ENCODE peak calls at places on chromosomes 7 and 10, in eight cellular contexts. I is neural progenitor cell, L is suprapubic skin, F is adrenal gland, B is A549, O is aorta, R is PC-3, E is mucosa of descending colon. C is an unnamed sample.

GRCh38 chr10:92309273-92309672 is 18.3 kb downstream of the MARCHF5 start:
- DNase-seq in L (no peak), I (no peak), F (no peak), R (no peak), E (no peak), O (no peak), B (no peak), C (no peak)

GRCh38 chr7:156927571-156928405 is 21.7 kb upstream of the NOM1 start:
- DNase-seq in E (no peak), L (peak; percentile 50), O (no peak), R (no peak), F (no peak), B (no peak), I (no peak), C (no peak)

GRCh38 chr10:113111900-113112853 is 162.1 kb downstream of the TCF7L2 start:
- DNase-seq in L (peak; percentile 61), F (peak; percentile 38), R (no peak), B (no peak), O (no peak), I (no peak), E (no peak), C (no peak)

GRCh38 chr7:105210721-105211205 is 178.0 kb downstream of the SRPK2 start:
- DNase-seq in O (no peak), R (no peak), E (no peak), I (peak; percentile 56), F (peak; percentile 30), B (no peak), L (no peak), C (no peak)

GRCh38 chr10:128883126-128884060 is 583.6 kb upstream of the MGMT start:
- DNase-seq in O (no peak), L (no peak), R (no peak), B (no peak), I (no peak), F (no peak), E (no peak), C (no peak)

GRCh38 chr10:75108684-75109458 is 2.6 kb upstream of the SAMD8 start:
- DNase-seq in L (peak; percentile 70), E (no peak), B (peak; percentile 61), R (peak; percentile 86), F (no peak), I (peak; percentile 65), O (no peak), C (no peak)

GRCh38 chr7:125491137-125491536 is 561.5 kb upstream of the POT1 start:
- DNase-seq in I (no peak), R (peak; percentile 57), L (no peak), B (no peak), F (no peak), O (no peak), E (no peak), C (no peak)

GRCh38 chr7:73985737-73986141 is 42.2 kb upstream of the ELN start:
- DNase-seq in I (no peak), F (no peak), E (no peak), O (peak; percentile 75), B (no peak), L (no peak), R (no peak), C (no peak)

GRCh38 chr7:125555921-125556320 is 626.3 kb upstream of the POT1 start:
- DNase-seq in E (no peak), I (peak; percentile 15), R (no peak), O (no peak), B (no peak), F (no peak), L (no peak), C (no peak)

GRCh38 chr7:86116-86515 is 106.3 kb upstream of the FAM20C start:
- DNase-seq in E (no peak), F (no peak), B (no peak), O (no peak), I (peak; percentile 1), L (no peak), R (no peak), C (no peak)

GRCh38 chr7:28695300-28696261 is 262.5 kb downstream of the TRIL start:
- DNase-seq in O (no peak), B (no peak), I (peak; percentile 46), F (no peak), L (no peak), R (no peak), E (no peak), C (no peak)

GRCh38 chr7:124701955-124702354 is 63.6 kb downstream of the GPR37 start:
- DNase-seq in O (no peak), I (no peak), B (no peak), L (no peak), F (no peak), E (no peak), R (peak; percentile 14), C (no peak)

GRCh38 chr10:21508987-21509334 is 16.5 kb downstream of the SKIDA1 start:
- DNase-seq in R (no peak), B (no peak), F (no peak), O (no peak), L (no peak), E (no peak), I (peak; percentile 81), C (no peak)

GRCh38 chr7:49229246-49229645 is 304.9 kb downstream of the CDC14C start:
- DNase-seq in E (no peak), F (no peak), I (no peak), L (no peak), B (no peak), O (no peak), R (no peak), C (no peak)

GRCh38 chr7:47808321-47808720 is 139.9 kb downstream of the PKD1L1 start:
- DNase-seq in F (no peak), E (no peak), B (no peak), I (no peak), O (no peak), L (no peak), R (no peak), C (no peak)

GRCh38 chr7:123573371-123573770 is 15.8 kb upstream of the NDUFA5 start:
- DNase-seq in E (no peak), F (no peak), B (no peak), R (no peak), L (no peak), O (no peak), I (peak; percentile 13), C (no peak)

GRCh38 chr10:27525819-27526218 is 21.7 kb downstream of the RAB18 start:
- DNase-seq in I (no peak), F (no peak), E (no peak), O (no peak), L (no peak), B (peak; percentile 14), R (no peak), C (no peak)

GRCh38 chr10:28631896-28632596 is 45.3 kb upstream of the BAMBI start:
- DNase-seq in I (no peak), L (no peak), R (peak; percentile 47), F (no peak), O (no peak), E (no peak), B (no peak), C (no peak)

DNA sequence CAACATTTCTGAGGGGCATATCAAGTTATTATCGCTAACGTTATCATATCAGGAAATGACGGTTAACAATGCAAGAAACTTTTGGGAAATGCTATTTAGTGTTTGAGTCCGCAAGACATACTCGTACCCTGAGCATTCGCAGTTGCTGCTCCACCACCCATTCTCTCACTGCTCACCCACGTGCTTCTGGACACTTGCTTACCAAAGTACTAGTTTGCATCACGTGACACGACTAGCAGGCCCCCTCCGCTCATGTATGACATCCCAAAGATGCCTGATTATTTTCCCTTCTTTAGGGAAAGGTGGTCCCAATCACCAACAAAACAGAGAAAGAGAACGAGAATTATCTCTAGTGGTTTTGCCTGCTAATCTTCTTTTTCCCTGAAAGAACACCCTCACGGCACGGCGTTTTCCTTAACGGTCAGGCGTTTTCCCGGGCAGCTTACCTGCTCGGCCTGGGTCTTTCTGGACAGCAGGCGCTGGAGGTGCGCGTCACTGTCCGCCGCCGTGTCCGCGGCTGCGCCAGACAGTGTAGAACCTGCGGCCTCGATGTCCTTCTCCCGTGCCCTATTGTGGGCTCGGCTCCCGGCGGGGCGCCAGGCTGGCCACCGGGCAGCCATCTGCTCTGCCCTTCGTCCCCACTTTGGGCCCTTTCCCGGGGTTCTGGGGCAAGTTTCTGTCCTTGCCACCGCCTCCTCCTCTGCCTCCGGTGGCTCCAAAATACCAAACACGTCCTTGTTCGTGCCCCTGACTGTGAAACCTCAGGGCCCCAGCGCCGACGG is at the start of gene SUPV3L1:
- DNase-seq in O (peak; percentile 95), I (peak; percentile 96), F (peak; percentile 95), R (peak; percentile 99), L (peak; percentile 94), E (peak; percentile 92), B (peak; percentile 99), C (peak; percentile 71)
- H3K4me3 ChIP-seq in O (peak within 1 kb of the TSS; percentile 46), I (peak within 1 kb of the TSS; percentile 91), F (peak within 1 kb of the TSS; percentile 71), R (peak within 1 kb of the TSS; percentile 83), L (peak within 1 kb of the TSS; percentile 91), E (peak within 1 kb of the TSS; percentile 59), B (peak within 1 kb of the TSS; percentile 90), C (peak within 1 kb of the TSS; percentile 88)

GRCh38 chr7:130907439-130907838 is 173.4 kb upstream of the KLF14 start:
- DNase-seq in E (no peak), O (no peak), I (no peak), F (no peak), B (no peak), R (peak; percentile 10), L (no peak), C (no peak)
- H3K4me1 ChIP-seq in E (peaks cover 64% of the 10 kb centered on the region), O (peaks cover 11% of the 10 kb centered on the region), I (peaks cover 14% of the 10 kb centered on the region), F (peaks cover 48% of the 10 kb centered on the region), B (peaks cover 69% of the 10 kb centered on the region), R (peaks cover 64% of the 10 kb centered on the region), L (peaks cover 66% of the 10 kb centered on the region), C (peaks cover 39% of the 10 kb centered on the region)

DNA sequence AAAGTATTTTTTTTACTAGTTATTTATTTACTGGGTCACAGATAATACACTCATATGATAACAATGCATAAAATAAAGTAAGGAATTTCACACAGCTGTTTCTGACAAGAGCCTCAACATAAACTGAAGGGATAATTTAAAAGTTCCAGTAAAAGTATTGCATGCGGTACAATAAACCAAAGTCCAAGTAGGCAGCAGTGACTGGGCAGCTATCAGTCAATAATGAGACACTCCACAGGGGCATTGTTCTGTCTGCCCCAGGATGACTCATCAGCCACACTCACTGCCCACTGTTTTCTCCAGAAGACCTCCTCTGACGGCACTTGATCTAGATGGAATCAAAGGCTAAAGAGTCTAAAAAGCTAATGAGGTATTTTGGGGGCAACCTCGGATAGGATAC is 174.8 kb downstream of the AVL9 start:
- DNase-seq in I (peak; percentile 7), B (peak; percentile 94), L (no peak), F (no peak), R (peak; percentile 87), O (no peak), E (no peak), C (no peak)
- H3K4me3 ChIP-seq in I (no peak overlapping the region), B (peak overlapping the region; percentile 39), L (no peak overlapping the region), F (no peak overlapping the region), R (peak overlapping the region; percentile 48), O (no peak overlapping the region), E (no peak overlapping the region), C (no peak overlapping the region)

DNA sequence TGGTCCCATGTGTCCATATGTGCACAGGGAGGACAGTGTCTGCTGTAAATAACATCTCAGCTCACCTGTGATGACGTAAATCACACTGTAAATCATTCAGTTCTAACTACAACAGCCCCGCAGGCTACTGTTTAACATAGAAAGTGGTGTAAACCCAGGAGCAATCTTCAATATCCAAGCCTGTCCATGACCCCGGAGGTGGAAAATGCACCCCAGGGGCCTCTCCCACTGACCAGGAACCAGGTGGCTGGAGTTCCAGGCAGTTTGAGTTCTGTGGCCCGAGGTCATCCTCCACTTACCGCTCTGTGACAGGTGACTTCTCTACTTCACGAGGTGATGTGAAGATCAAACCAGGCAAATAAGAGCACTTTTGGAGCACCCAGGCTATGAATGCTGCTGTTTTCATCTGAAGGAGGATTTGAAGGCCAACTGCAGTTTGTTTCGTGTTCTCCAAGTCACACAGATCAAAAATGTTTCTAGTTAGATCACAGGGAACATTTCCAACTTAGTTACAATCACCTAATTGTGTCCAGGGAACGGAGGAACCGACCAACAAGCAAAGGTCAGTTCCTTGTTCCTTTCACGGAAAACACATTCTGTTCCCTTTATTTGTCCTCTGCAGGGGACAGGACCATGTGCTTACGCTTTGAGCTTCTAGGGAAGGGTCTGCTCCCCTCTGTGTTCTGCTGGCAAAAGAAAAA is 131.8 kb downstream of the WDR37 start:
- DNase-seq in F (no peak), I (no peak), B (no peak), R (no peak), E (no peak), O (peak; percentile 47), L (peak; percentile 70), C (no peak)
- H3K4me1 ChIP-seq in F (no peaks in the 10 kb centered on the region), I (peaks cover 12% of the 10 kb centered on the region), B (no peaks in the 10 kb centered on the region), R (no peaks in the 10 kb centered on the region), E (peaks cover 4% of the 10 kb centered on the region), O (no peaks in the 10 kb centered on the region), L (peaks cover 8% of the 10 kb centered on the region), C (no peaks in the 10 kb centered on the region)

C was measured in CD8-positive, alpha-beta T cell.